ENCODE peak calls at places on chromosomes 16 and 17, in seven cellular contexts. V is uterus, K is sigmoid colon, F is A549, C is prostate gland, Q is adrenal gland, D is heart left ventricle. Y is an unnamed sample.

GRCh38 chr17:30550512-30551273 is 73.5 kb downstream of the GOSR1 start:
- DNase-seq in V (no peak), K (no peak), F (no peak), C (no peak), Q (no peak), D (no peak), Y (peak; percentile 100)

GRCh38 chr17:694239-694638 is 20.4 kb downstream of the VPS53 start:
- DNase-seq in V (no peak), K (no peak), F (peak; percentile 89), C (no peak), Q (no peak), D (no peak), Y (no peak)

GRCh38 chr17:10398352-10398751 is 23.4 kb downstream of the MYH8 start:
- DNase-seq in V (no peak), K (no peak), F (no peak), C (no peak), Q (no peak), D (no peak), Y (peak; percentile 9)

GRCh38 chr16:30637952-30638351 is 12.8 kb upstream of the PRR14 start:
- DNase-seq in V (no peak), K (no peak), F (peak; percentile 82), C (no peak), Q (no peak), D (no peak), Y (peak; percentile 76)

GRCh38 chr16:739560-740458 is 988 bp downstream of the CIAO3 start:
- DNase-seq in V (no peak), K (no peak), F (no peak), C (no peak), Q (peak; percentile 54), D (no peak), Y (no peak)

GRCh38 chr16:70653809-70654771 is 7.7 kb downstream of the IL34 start:
- DNase-seq in V (peak; percentile 91), K (peak; percentile 92), F (peak; percentile 78), C (peak; percentile 71), Q (peak; percentile 95), D (peak; percentile 80), Y (peak; percentile 86)

GRCh38 chr17:35750526-35751395 is 2.3 kb downstream of the GAS2L2 start:
- DNase-seq in V (no peak), K (no peak), F (no peak), C (no peak), Q (no peak), D (no peak), Y (no peak)

GRCh38 chr17:6823011-6823442 is 8.5 kb downstream of the TEKT1 start:
- DNase-seq in V (no peak), K (no peak), F (peak; percentile 48), C (no peak), Q (no peak), D (no peak), Y (peak; percentile 13)

GRCh38 chr16:53209489-53209888 is 154.7 kb downstream of the CHD9 start:
- DNase-seq in V (no peak), K (no peak), F (no peak), C (no peak), Q (no peak), D (no peak), Y (no peak)

GRCh38 chr16:84605339-84605848 is 12.5 kb downstream of the COTL1 start:
- DNase-seq in V (no peak), K (no peak), F (no peak), C (no peak), Q (no peak), D (no peak), Y (no peak)

GRCh38 chr17:65568918-65569317 is 7.5 kb upstream of the AXIN2 start:
- DNase-seq in V (no peak), K (no peak), F (no peak), C (no peak), Q (no peak), D (no peak), Y (no peak)

GRCh38 chr17:37737081-37737480 is 7.8 kb downstream of the HNF1B start:
- DNase-seq in V (no peak), K (no peak), F (peak; percentile 73), C (no peak), Q (no peak), D (no peak), Y (no peak)
- TF ChIP-seq CTCF in V (no peak), K (no peak), F (peak; percentile 65), C (no peak), Q (no peak), D (no peak), Y (no peak)

DNA sequence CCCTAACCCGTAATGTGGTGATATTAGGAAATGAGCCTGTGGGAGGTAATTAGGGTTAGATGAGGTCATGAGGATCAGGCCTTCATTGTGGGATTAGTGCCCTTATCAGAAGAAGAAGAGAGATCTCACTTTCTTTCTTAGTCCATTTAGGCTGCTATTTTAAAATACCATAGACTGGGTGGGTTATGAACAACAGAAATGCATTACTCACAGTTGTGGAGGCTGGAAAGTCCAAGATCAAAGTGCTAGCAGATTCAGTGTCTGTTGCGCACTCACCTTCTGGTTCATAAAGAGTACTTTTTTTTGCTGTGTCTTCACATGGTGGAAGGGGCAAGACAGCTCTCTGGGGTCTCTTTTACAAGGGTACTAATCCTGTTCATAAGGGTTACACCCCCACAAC is 4.6 kb upstream of the CD300H start:
- DNase-seq in V (no peak), K (no peak), F (no peak), C (no peak), Q (no peak), D (no peak), Y (no peak)
- TF ChIP-seq POLR2A in V (no peak), K (no peak), F (no peak), C (no peak), Q (no peak), D (no peak), Y (no peak)

GRCh38 chr16:19116711-19117449 is 3.1 kb downstream of the ITPRIPL2 start:
- DNase-seq in V (no peak), K (no peak), F (no peak), C (no peak), Q (no peak), D (no peak), Y (peak; percentile 71)

GRCh38 chr16:19110537-19111391 is 3.0 kb upstream of the ITPRIPL2 start:
- DNase-seq in V (no peak), K (no peak), F (peak; percentile 38), C (no peak), Q (no peak), D (no peak), Y (no peak)

GRCh38 chr16:19114359-19115147 is 789 bp downstream of the ITPRIPL2 start:
- DNase-seq in V (peak; percentile 69), K (peak; percentile 87), F (peak; percentile 79), C (peak; percentile 55), Q (peak; percentile 83), D (peak; percentile 75), Y (no peak)

GRCh38 chr16:19115148-19116021 is 1.6 kb downstream of the ITPRIPL2 start:
- DNase-seq in V (no peak), K (no peak), F (no peak), C (no peak), Q (no peak), D (no peak), Y (no peak)

GRCh38 chr16:19113577-19114358 is at the start of gene ITPRIPL2:
- DNase-seq in V (peak; percentile 90), K (peak; percentile 95), F (peak; percentile 93), C (peak; percentile 85), Q (peak; percentile 94), D (peak; percentile 92), Y (peak; percentile 61)
- TF ChIP-seq CTCF in V (peak; percentile 36), K (no peak), F (no peak), C (peak; percentile 24), Q (no peak), D (no peak), Y (no peak)

GRCh38 chr16:74774223-74775139 is at the start of gene FA2H:
- DNase-seq in V (peak; percentile 18), K (peak; percentile 73), F (peak; percentile 71), C (peak; percentile 91), Q (peak; percentile 85), D (peak; percentile 37), Y (peak; percentile 87)
- TF ChIP-seq POLR2A in V (no peak), K (no peak), F (peak; percentile 34), C (peak; percentile 92), Q (peak; percentile 50), D (no peak), Y (no peak)

GRCh38 chr17:78990349-78991016 is 10.8 kb upstream of the LGALS3BP start:
- DNase-seq in V (no peak), K (peak; percentile 63), F (no peak), C (no peak), Q (no peak), D (no peak), Y (no peak)
- TF ChIP-seq CTCF in V (no peak), K (no peak), F (no peak), C (no peak), Q (no peak), D (no peak), Y (no peak)

DNA sequence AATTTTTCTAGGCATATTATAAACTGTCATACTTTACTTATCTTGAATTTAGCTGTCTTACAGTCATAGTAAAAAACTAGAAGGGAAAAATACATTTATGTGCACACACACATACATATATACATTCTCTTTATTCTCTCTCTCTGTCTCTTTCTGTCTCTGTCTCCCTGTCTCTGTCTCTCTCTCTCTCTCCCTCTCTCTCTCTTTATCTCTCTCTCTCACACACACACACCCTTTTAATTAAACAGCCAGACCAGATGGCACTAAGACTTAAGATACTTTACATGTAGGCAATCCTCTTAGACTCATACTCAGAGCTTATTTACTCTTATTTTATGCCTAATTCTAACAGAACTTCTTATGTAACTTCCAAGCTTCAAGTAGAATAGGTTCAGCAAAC is 30.3 kb downstream of the SMIM36 start:
- DNase-seq in V (no peak), K (no peak), F (no peak), C (no peak), Q (no peak), D (no peak), Y (no peak)
- TF ChIP-seq POLR2A in V (no peak), K (no peak), F (no peak), C (no peak), Q (no peak), D (no peak), Y (no peak)

GRCh38 chr17:75240394-75241142 is 20.8 kb downstream of the GGA3 start:
- DNase-seq in V (no peak), K (no peak), F (peak; percentile 77), C (no peak), Q (peak; percentile 81), D (no peak), Y (peak; percentile 70)
- TF ChIP-seq CTCF in V (peak; percentile 14), K (no peak), F (peak; percentile 82), C (peak; percentile 45), Q (peak; percentile 18), D (peak; percentile 39), Y (peak; percentile 97)